ENCODE peak calls at places on chromosomes 2 and 18, in four cellular contexts. P is GM12878, T is K562, S is H1. O is an unnamed sample.

GRCh38 chr18:811192-812122 is 585 bp downstream of the YES1 start:
- DNase-seq in P (no peak), S (no peak), T (peak), O (no peak)

GRCh38 chr2:47038656-47039501 is 116.2 kb downstream of the STPG4 start:
- DNase-seq in T (peak), S (no peak), P (peak), O (no peak)

GRCh38 chr18:57997820-57998219 is 46.2 kb upstream of the NEDD4L start:
- DNase-seq in P (no peak), T (no peak), S (no peak), O (no peak)

GRCh38 chr18:29172151-29173015 is 995.5 kb upstream of the CDH2 start:
- DNase-seq in S (no peak), P (no peak), T (no peak), O (no peak)

GRCh38 chr2:168155680-168156079 is 91.7 kb downstream of the STK39 start:
- DNase-seq in T (no peak), P (no peak), S (no peak), O (no peak)

GRCh38 chr18:79902640-79903039 is 48.8 kb downstream of the SLC66A2 start:
- DNase-seq in T (no peak), S (no peak), P (no peak), O (no peak)

GRCh38 chr18:75456277-75456676 is 28.8 kb upstream of the SMIM21 start:
- DNase-seq in P (no peak), S (no peak), T (no peak), O (no peak)

GRCh38 chr2:36459725-36460137 is 104.2 kb downstream of the CRIM1 start:
- DNase-seq in P (no peak), T (peak), S (no peak), O (peak)

GRCh38 chr2:51723716-51724115 is 691.8 kb upstream of the NRXN1 start:
- DNase-seq in T (no peak), S (no peak), P (no peak), O (no peak)

GRCh38 chr2:216533504-216534068 is 34.9 kb downstream of the RPL37A start:
- DNase-seq in S (no peak), T (no peak), P (no peak), O (no peak)

GRCh38 chr2:168156661-168157060 is 90.7 kb downstream of the STK39 start:
- DNase-seq in P (no peak), T (no peak), S (no peak), O (peak)

GRCh38 chr2:186457908-186458307 is 28.2 kb upstream of the ZC3H15 start:
- DNase-seq in T (no peak), S (no peak), P (no peak), O (no peak)

GRCh38 chr18:61742555-61743429 is 150.0 kb downstream of the RNF152 start:
- DNase-seq in P (no peak), T (no peak), S (no peak), O (no peak)

GRCh38 chr2:102301867-102302362 is 9.4 kb upstream of the IL1RL1 start:
- DNase-seq in T (peak), P (peak), S (peak), O (no peak)

GRCh38 chr2:132618734-132619133 is 51.3 kb downstream of the LYPD1 start:
- DNase-seq in T (no peak), P (no peak), S (no peak), O (no peak)
- TF ChIP-seq YY1 in T (no peak), P (no peak), S (no peak), O (no peak)

DNA sequence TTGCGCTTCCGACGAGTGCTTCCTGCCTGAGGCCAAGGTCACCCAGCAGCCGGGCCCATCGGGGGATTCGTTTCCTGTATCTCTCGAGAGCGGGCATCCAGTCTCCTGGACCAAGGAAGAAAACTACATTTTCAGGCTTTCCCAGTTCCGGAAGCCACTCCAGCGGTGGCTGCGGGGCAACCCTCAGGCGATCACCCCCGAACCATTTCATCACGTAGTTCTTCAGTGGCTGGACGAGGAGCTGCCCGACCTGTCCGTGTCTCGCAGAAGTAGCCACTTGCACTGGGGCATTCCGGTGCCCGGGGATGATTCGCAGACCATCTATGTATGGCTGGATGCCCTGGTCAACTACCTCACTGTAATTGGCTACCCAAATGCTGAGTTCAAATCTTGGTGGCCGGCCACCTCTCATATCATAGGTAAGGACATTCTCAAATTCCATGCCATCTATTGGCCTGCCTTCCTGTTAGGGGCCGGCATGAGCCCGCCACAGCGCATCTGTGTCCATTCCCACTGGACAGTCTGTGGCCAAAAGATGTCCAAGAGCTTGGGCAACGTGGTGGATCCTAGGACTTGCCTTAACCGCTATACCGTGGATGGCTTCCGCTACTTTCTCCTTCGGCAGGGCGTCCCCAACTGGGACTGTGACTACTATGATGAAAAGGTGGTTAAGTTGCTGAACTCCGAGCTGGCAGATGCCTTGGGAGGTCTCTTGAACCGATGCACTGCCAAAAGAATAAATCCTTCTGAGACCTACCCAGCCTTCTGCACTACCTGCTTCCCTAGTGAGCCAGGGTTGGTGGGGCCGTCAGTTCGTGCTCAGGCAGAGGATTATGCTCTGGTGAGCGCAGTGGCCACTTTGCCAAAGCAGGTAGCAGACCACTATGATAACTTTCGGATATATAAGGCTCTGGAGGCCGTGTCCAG is 1.0 kb downstream of the MARS2 start:
- DNase-seq in S (no peak), T (peak), P (no peak), O (peak)
- TF ChIP-seq RAD21 in S (no peak), T (no peak), P (no peak), O (no peak)

DNA sequence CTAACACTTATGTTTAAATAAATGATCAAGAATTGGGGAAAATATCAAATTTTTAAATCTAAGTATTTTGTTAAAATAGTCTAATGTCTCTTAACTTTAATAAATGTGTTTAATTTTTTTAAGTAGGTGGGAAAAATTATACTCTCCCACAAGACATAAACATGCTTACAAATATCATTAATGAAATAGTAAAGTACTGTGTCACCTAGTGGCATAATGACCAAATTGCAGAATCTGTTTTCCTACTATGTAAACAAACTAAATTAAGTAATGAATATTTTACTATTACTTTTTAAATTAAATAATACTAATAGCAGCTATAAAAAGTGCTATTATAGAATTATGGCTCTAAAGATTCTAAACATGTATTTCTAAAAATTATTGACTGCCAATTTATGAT is 52.0 kb upstream of the CHAC2 start:
- DNase-seq in P (no peak), T (peak), S (no peak), O (no peak)
- TF ChIP-seq RFX5 in P (no peak), T (no peak), S (no peak), O (no peak)

DNA sequence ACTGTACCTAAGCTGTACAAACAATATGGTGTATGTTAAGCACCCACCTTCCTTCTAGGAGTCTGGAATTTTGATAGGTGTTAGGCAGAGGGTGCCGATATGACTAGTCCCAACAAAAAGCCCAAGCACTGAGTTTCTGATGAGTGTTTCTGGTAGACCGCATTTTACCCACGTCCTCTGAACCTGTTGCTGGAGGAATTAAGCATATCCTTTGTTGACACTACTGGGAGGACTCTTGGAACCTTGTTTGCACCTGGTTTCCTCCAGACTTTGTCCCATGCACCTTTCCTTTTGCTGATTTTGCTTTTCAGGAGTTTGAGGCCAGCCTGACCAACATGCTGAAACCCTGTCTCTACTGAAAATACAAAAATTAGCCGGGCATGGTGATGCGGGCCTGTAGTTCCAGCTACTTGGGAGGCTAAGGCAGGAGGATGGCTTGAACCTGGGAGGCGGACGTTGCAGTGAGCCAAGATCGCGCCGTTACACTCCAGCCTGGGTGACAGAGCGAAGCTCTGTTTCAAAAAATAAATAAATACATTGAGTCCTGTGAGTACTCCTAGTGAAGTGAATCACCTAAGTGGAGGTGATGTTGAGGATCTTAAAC is 11.4 kb upstream of the SPAST start:
- DNase-seq in P (no peak), S (no peak), T (no peak), O (no peak)
- TF ChIP-seq YY1 in P (no peak), S (no peak), T (no peak), O (no peak)

DNA sequence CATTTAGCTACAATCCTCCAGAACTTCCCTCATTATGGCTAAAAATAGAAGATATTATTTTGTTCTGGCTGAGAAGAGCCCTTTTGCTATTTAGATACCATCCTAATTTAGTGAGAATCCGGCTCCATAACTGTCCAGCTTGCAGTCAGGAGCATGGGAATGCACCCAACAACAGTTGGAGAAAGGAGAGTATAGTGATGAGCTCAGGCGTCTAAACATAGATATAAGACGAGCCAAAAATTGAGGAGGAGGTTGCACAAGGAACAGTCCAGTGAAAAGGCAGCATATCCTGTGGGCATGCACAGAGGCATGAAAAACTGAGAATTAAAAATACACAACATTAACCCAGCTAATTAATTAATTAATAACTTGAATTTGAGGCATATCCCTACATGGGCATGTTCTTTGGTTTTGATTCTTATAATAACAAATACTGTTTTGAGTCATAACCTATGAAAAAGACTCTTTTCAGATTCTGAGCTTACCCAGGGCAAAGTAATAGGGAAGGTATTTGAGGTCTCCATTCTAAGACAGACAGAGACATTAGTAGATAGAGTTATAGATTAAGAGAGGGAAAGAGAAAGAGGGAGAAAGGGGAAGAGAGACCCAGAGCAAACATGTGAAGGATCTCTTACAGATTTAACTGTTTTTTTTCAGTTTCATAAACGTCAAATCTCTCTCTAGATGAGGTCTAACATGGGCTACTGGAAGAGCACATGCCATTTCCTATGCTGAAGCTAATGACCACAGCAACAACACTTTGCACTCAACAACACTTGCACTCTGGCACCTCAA is 311.2 kb downstream of the OSR1 start:
- DNase-seq in S (no peak), T (no peak), P (peak), O (no peak)
- TF ChIP-seq RAD21 in S (no peak), T (no peak), P (no peak), O (no peak)

GRCh38 chr18:12426924-12427323 is 19.2 kb downstream of the PRELID3A start:
- DNase-seq in T (no peak), P (no peak), S (no peak), O (no peak)
- TF ChIP-seq RFX5 in T (no peak), P (no peak), S (no peak), O (no peak)

GRCh38 chr2:64318476-64318748 is 135.6 kb upstream of the LGALSL start:
- DNase-seq in P (no peak), S (no peak), T (no peak), O (no peak)

GRCh38 chr2:64322433-64322832 is 131.5 kb upstream of the LGALSL start:
- DNase-seq in T (no peak), S (no peak), P (no peak), O (no peak)

GRCh38 chr2:64315561-64315960 is 138.4 kb upstream of the LGALSL start:
- DNase-seq in T (no peak), S (no peak), P (no peak), O (no peak)

GRCh38 chr2:64319930-64320329 is 134.0 kb upstream of the LGALSL start:
- DNase-seq in T (no peak), P (no peak), S (no peak), O (no peak)

DNA sequence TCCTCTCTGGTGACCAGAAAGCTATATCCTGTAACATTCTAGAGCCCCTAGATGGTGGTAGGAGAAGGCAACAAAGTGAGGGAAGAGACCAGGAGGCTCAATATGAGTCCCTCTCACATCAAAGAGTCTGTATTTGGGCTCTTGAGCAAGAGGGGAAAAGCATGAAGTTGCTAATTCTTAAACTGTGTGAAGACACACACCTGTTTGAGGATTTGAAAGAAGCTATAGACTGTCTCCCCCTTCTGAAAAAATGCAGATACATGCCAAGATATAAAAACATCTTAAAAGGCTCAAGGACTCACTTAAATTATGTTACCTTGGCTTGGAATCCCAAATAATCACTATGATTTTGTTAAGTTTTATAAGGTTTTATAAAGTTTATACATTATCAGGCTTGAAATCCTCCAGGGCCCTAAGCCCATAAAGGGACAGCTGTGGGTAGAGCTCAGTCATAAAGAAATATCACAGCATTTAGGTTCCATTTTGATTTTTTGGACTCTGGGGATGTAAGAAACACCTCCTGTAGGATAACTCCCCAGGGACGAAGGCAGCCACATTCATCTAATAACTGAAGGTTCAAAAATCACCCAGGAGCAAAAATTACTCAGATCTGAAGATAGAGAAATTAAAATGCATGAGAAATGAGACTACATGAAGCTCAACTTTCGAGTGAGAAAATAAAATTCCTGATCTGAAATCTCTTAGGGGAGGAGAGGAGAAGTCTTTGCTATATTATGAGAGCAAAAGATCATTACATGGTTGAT is 136.1 kb upstream of the LGALSL start:
- DNase-seq in P (no peak), T (no peak), S (no peak), O (no peak)
- TF ChIP-seq YY1 in P (no peak), T (no peak), S (no peak), O (no peak)

DNA sequence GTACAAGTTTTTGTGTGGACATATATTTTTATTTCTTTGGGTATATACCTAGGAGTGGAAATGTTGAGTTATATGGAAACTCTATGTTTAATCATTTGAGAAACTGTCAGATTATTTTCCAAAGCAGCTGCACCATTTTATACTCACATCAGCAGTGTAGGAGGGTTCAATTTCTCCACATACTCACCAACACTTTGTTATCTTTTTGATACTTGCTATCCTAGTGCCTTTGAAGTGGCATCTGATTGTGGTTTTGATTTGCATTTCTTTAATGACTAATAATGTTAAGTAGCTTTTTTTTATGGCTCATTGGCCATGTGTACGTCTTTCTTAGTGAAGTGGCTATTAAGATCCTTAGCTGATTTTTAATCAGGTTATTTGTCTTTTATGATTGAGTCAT is 64.7 kb upstream of the SLC8A1 start:
- DNase-seq in S (no peak), P (no peak), T (no peak), O (no peak)
- TF ChIP-seq RAD21 in S (no peak), P (no peak), T (no peak), O (no peak)